ENCODE peak calls at places on chromosomes 3 and 15, in five cellular contexts. One of them, this sample, is unnamed.

GRCh38 chr3:25663324-25664065 is 1.2 kb downstream of the TOP2B start:
- DNase-seq in astrocyte of the spinal cord: peak; percentile 44
- DNase-seq in tibial nerve: no peak
- DNase-seq in coronary artery: no peak
- DNase-seq in AG09309: no peak
- DNase-seq in this sample: peak; percentile 73

GRCh38 chr3:150278843-150279341 is 129.2 kb upstream of the TSC22D2 start:
- DNase-seq in astrocyte of the spinal cord: no peak
- DNase-seq in tibial nerve: no peak
- DNase-seq in coronary artery: no peak
- DNase-seq in AG09309: no peak
- DNase-seq in this sample: no peak

GRCh38 chr3:11436775-11437174 is 164.6 kb downstream of the ATG7 start:
- DNase-seq in astrocyte of the spinal cord: no peak
- DNase-seq in tibial nerve: no peak
- DNase-seq in coronary artery: no peak
- DNase-seq in AG09309: no peak
- DNase-seq in this sample: no peak

GRCh38 chr3:53496984-53497383 is 2.6 kb downstream of the CACNA1D start:
- DNase-seq in astrocyte of the spinal cord: no peak
- DNase-seq in tibial nerve: no peak
- DNase-seq in coronary artery: no peak
- DNase-seq in AG09309: no peak
- DNase-seq in this sample: no peak

GRCh38 chr3:13282528-13282985 is 137.6 kb downstream of the NUP210 start:
- DNase-seq in astrocyte of the spinal cord: no peak
- DNase-seq in tibial nerve: no peak
- DNase-seq in coronary artery: no peak
- DNase-seq in AG09309: no peak
- DNase-seq in this sample: no peak

GRCh38 chr3:156811092-156811862 is 14.9 kb upstream of the LEKR1 start:
- DNase-seq in astrocyte of the spinal cord: peak; percentile 64
- DNase-seq in tibial nerve: no peak
- DNase-seq in coronary artery: no peak
- DNase-seq in AG09309: peak; percentile 80
- DNase-seq in this sample: no peak

GRCh38 chr3:165256554-165256953 is 60.4 kb upstream of the SLITRK3 start:
- DNase-seq in astrocyte of the spinal cord: no peak
- DNase-seq in tibial nerve: no peak
- DNase-seq in coronary artery: no peak
- DNase-seq in AG09309: no peak
- DNase-seq in this sample: no peak

GRCh38 chr15:56040081-56041035 is 46.9 kb upstream of the NEDD4 start:
- DNase-seq in astrocyte of the spinal cord: peak; percentile 94
- DNase-seq in tibial nerve: peak; percentile 20
- DNase-seq in coronary artery: no peak
- DNase-seq in AG09309: peak; percentile 72
- DNase-seq in this sample: no peak

GRCh38 chr3:85726241-85726640 is 767.5 kb downstream of the CADM2 start:
- DNase-seq in astrocyte of the spinal cord: peak; percentile 22
- DNase-seq in tibial nerve: no peak
- DNase-seq in coronary artery: no peak
- DNase-seq in AG09309: no peak
- DNase-seq in this sample: no peak

GRCh38 chr3:12442654-12443501 is 41.4 kb upstream of the TSEN2 start:
- DNase-seq in astrocyte of the spinal cord: peak; percentile 37
- DNase-seq in tibial nerve: no peak
- DNase-seq in coronary artery: peak; percentile 33
- DNase-seq in AG09309: no peak
- DNase-seq in this sample: no peak

GRCh38 chr3:124834723-124835718 is 52.1 kb downstream of the ITGB5 start:
- DNase-seq in astrocyte of the spinal cord: peak; percentile 93
- DNase-seq in tibial nerve: no peak
- DNase-seq in coronary artery: peak; percentile 85
- DNase-seq in AG09309: no peak
- DNase-seq in this sample: peak; percentile 89

GRCh38 chr3:195040773-195041520 is 230.0 kb downstream of the XXYLT1 start:
- DNase-seq in astrocyte of the spinal cord: no peak
- DNase-seq in tibial nerve: no peak
- DNase-seq in coronary artery: no peak
- DNase-seq in AG09309: no peak
- DNase-seq in this sample: no peak

GRCh38 chr15:68924866-68925599 is 5.3 kb upstream of the SPESP1 start:
- DNase-seq in astrocyte of the spinal cord: peak; percentile 70
- DNase-seq in tibial nerve: peak; percentile 38
- DNase-seq in coronary artery: no peak
- DNase-seq in AG09309: peak; percentile 23
- DNase-seq in this sample: peak; percentile 59

GRCh38 chr3:123949606-123950005 is 11.4 kb downstream of the CCDC14 start:
- DNase-seq in astrocyte of the spinal cord: peak; percentile 25
- DNase-seq in tibial nerve: no peak
- DNase-seq in coronary artery: no peak
- DNase-seq in AG09309: no peak
- DNase-seq in this sample: no peak

GRCh38 chr3:125381743-125382142 is 6.6 kb upstream of the ZNF148 start:
- DNase-seq in astrocyte of the spinal cord: peak; percentile 37
- DNase-seq in tibial nerve: no peak
- DNase-seq in coronary artery: no peak
- DNase-seq in AG09309: no peak
- DNase-seq in this sample: peak; percentile 78

GRCh38 chr3:24020036-24020691 is 75.1 kb downstream of the NR1D2 start:
- DNase-seq in astrocyte of the spinal cord: no peak
- DNase-seq in tibial nerve: no peak
- DNase-seq in coronary artery: no peak
- DNase-seq in AG09309: no peak
- DNase-seq in this sample: no peak

GRCh38 chr3:135878501-135878900 is 87.0 kb upstream of the PPP2R3A start:
- DNase-seq in astrocyte of the spinal cord: no peak
- DNase-seq in tibial nerve: no peak
- DNase-seq in coronary artery: no peak
- DNase-seq in AG09309: no peak
- DNase-seq in this sample: no peak

GRCh38 chr3:58575986-58576652 is 1.1 kb downstream of the FAM107A start:
- DNase-seq in astrocyte of the spinal cord: no peak
- DNase-seq in tibial nerve: no peak
- DNase-seq in coronary artery: no peak
- DNase-seq in AG09309: no peak
- DNase-seq in this sample: no peak

GRCh38 chr3:194265996-194266657 is 85.0 kb downstream of the CPN2 start:
- DNase-seq in astrocyte of the spinal cord: no peak
- DNase-seq in tibial nerve: no peak
- DNase-seq in coronary artery: peak; percentile 28
- DNase-seq in AG09309: no peak
- DNase-seq in this sample: no peak

GRCh38 chr3:25427155-25428002 is 684 bp upstream of the RARB start:
- DNase-seq in astrocyte of the spinal cord: peak; percentile 61
- DNase-seq in tibial nerve: no peak
- DNase-seq in coronary artery: no peak
- DNase-seq in AG09309: no peak
- DNase-seq in this sample: no peak

GRCh38 chr15:25844981-25845680 is 18.0 kb downstream of the ATP10A start:
- DNase-seq in astrocyte of the spinal cord: no peak
- DNase-seq in tibial nerve: no peak
- DNase-seq in coronary artery: no peak
- DNase-seq in AG09309: no peak
- DNase-seq in this sample: peak; percentile 19

GRCh38 chr15:41971893-41972340 is 440 bp downstream of the EHD4 start:
- DNase-seq in astrocyte of the spinal cord: no peak
- DNase-seq in tibial nerve: no peak
- DNase-seq in coronary artery: peak; percentile 76
- DNase-seq in AG09309: no peak
- DNase-seq in this sample: no peak

GRCh38 chr3:122572940-122573412 is 4.5 kb upstream of the PARP15 start:
- DNase-seq in astrocyte of the spinal cord: peak; percentile 30
- DNase-seq in tibial nerve: no peak
- DNase-seq in coronary artery: no peak
- DNase-seq in AG09309: no peak
- DNase-seq in this sample: peak; percentile 79

GRCh38 chr3:136621628-136622027 is 130.6 kb downstream of the STAG1 start:
- DNase-seq in astrocyte of the spinal cord: no peak
- DNase-seq in tibial nerve: no peak
- DNase-seq in coronary artery: no peak
- DNase-seq in AG09309: peak; percentile 49
- DNase-seq in this sample: no peak

GRCh38 chr15:38814891-38815290 is 250.3 kb upstream of the RASGRP1 start:
- DNase-seq in astrocyte of the spinal cord: no peak
- DNase-seq in tibial nerve: no peak
- DNase-seq in coronary artery: no peak
- DNase-seq in AG09309: no peak
- DNase-seq in this sample: no peak

GRCh38 chr3:177318559-177318958 is 121.3 kb upstream of the TBL1XR1 start:
- DNase-seq in astrocyte of the spinal cord: no peak
- DNase-seq in tibial nerve: no peak
- DNase-seq in coronary artery: no peak
- DNase-seq in AG09309: no peak
- DNase-seq in this sample: no peak

GRCh38 chr15:54618120-54618519 is 578.6 kb downstream of the RSL24D1 start:
- DNase-seq in astrocyte of the spinal cord: no peak
- DNase-seq in tibial nerve: no peak
- DNase-seq in coronary artery: no peak
- DNase-seq in AG09309: no peak
- DNase-seq in this sample: no peak

GRCh38 chr3:177816667-177817208 is 619.5 kb upstream of the TBL1XR1 start:
- DNase-seq in astrocyte of the spinal cord: peak; percentile 80
- DNase-seq in tibial nerve: no peak
- DNase-seq in coronary artery: no peak
- DNase-seq in AG09309: no peak
- DNase-seq in this sample: no peak

GRCh38 chr3:171563298-171563697 is 103.1 kb upstream of the TNIK start:
- DNase-seq in astrocyte of the spinal cord: no peak
- DNase-seq in tibial nerve: no peak
- DNase-seq in coronary artery: no peak
- DNase-seq in AG09309: no peak
- DNase-seq in this sample: peak; percentile 19
- TF ChIP-seq CTCF in astrocyte of the spinal cord: peak; percentile 6
- TF ChIP-seq CTCF in tibial nerve: no peak
- TF ChIP-seq CTCF in coronary artery: no peak
- TF ChIP-seq CTCF in AG09309: no peak
- TF ChIP-seq CTCF in this sample: no peak

GRCh38 chr15:79970921-79971434 is at the start of gene BCL2A1:
- DNase-seq in astrocyte of the spinal cord: peak; percentile 58
- DNase-seq in tibial nerve: no peak
- DNase-seq in coronary artery: no peak
- DNase-seq in AG09309: peak; percentile 61
- DNase-seq in this sample: peak; percentile 92
- H3K4me3 ChIP-seq in astrocyte of the spinal cord: no peak within 1 kb of the TSS
- H3K4me3 ChIP-seq in tibial nerve: no peak within 1 kb of the TSS
- H3K4me3 ChIP-seq in coronary artery: peak within 1 kb of the TSS; percentile 26
- H3K4me3 ChIP-seq in AG09309: no peak within 1 kb of the TSS
- H3K4me3 ChIP-seq in this sample: peak within 1 kb of the TSS; percentile 91

DNA sequence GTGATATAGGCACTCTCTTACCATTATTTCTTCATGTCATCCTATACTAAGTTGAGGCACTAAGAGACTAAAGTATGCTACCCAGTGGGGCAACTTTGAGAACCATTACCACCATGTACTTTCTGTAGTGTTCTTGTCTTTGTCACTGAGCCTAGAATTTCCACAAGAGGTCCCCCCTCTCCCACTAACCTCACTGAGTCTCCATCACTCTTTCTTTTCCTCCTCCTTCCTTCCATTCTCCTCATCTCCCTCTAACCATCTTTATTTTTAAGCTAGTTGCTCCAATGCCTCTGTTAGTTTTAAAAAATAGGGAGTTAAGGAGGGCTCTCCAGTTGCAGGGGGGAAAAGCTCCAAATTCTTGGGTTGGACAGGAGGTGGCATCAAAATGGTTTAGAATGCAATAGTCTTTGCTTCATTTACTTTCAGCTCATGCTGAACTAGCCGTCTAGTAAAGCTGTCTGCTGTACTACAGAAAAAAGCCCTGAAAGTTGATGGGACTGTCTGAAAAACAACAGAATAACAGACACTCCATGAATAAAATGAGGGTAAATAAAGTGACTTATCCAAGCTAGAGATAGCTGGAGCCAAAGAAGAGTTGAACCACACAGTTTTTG is 85.1 kb upstream of the MYRIP start:
- DNase-seq in astrocyte of the spinal cord: no peak
- DNase-seq in tibial nerve: no peak
- DNase-seq in coronary artery: no peak
- DNase-seq in AG09309: no peak
- DNase-seq in this sample: no peak
- TF ChIP-seq CTCF in astrocyte of the spinal cord: peak; percentile 16
- TF ChIP-seq CTCF in tibial nerve: peak; percentile 23
- TF ChIP-seq CTCF in coronary artery: no peak
- TF ChIP-seq CTCF in AG09309: peak; percentile 20
- TF ChIP-seq CTCF in this sample: no peak

GRCh38 chr3:145900056-145900829 is 260.7 kb downstream of the PLOD2 start:
- DNase-seq in astrocyte of the spinal cord: no peak
- DNase-seq in tibial nerve: no peak
- DNase-seq in coronary artery: no peak
- DNase-seq in AG09309: no peak
- DNase-seq in this sample: peak; percentile 75

GRCh38 chr3:145902166-145902565 is 258.8 kb downstream of the PLOD2 start:
- DNase-seq in astrocyte of the spinal cord: peak; percentile 12
- DNase-seq in tibial nerve: no peak
- DNase-seq in coronary artery: no peak
- DNase-seq in AG09309: no peak
- DNase-seq in this sample: no peak

GRCh38 chr3:145899229-145899628 is 261.8 kb downstream of the PLOD2 start:
- DNase-seq in astrocyte of the spinal cord: no peak
- DNase-seq in tibial nerve: no peak
- DNase-seq in coronary artery: no peak
- DNase-seq in AG09309: no peak
- DNase-seq in this sample: peak; percentile 43

GRCh38 chr3:145903472-145904013 is 257.4 kb downstream of the PLOD2 start:
- DNase-seq in astrocyte of the spinal cord: no peak
- DNase-seq in tibial nerve: no peak
- DNase-seq in coronary artery: no peak
- DNase-seq in AG09309: no peak
- DNase-seq in this sample: peak; percentile 21

GRCh38 chr3:145898487-145898886 is 262.5 kb downstream of the PLOD2 start:
- DNase-seq in astrocyte of the spinal cord: peak; percentile 22
- DNase-seq in tibial nerve: no peak
- DNase-seq in coronary artery: no peak
- DNase-seq in AG09309: no peak
- DNase-seq in this sample: no peak
- H3K4me3 ChIP-seq in astrocyte of the spinal cord: no peak overlapping the region
- H3K4me3 ChIP-seq in tibial nerve: peak overlapping the region; percentile 4
- H3K4me3 ChIP-seq in coronary artery: peak overlapping the region; percentile 56
- H3K4me3 ChIP-seq in AG09309: no peak overlapping the region
- H3K4me3 ChIP-seq in this sample: peak overlapping the region; percentile 13

This sample was measured in GM12865.